ENCODE peak calls at places on chromosomes 3 and 15, in four cellular contexts. V, Q, N and K are unnamed samples.
A peak's percentile ranks its signal among the peaks of the same experiment; 100 is the strongest.

GRCh38 chr3:6644070-6644929 is 216.6 kb upstream of the GRM7 start:
- DNase-seq in V (no peak), N (no peak), Q (no peak), K (no peak)

GRCh38 chr3:49722896-49723295 is 855 bp downstream of the GMPPB start:
- DNase-seq in Q (no peak), V (no peak), N (no peak), K (no peak)

GRCh38 chr15:70512772-70513362 is 250.5 kb downstream of the UACA start:
- DNase-seq in N (no peak), V (peak; percentile 59), Q (no peak), K (peak; percentile 85)

GRCh38 chr3:37979798-37980476 is 10.6 kb upstream of the VILL start:
- DNase-seq in N (no peak), V (no peak), Q (no peak), K (no peak)

GRCh38 chr3:174355505-174355904 is 503.6 kb upstream of the NAALADL2 start:
- DNase-seq in Q (no peak), N (no peak), V (peak; percentile 21), K (peak; percentile 61)

GRCh38 chr15:98257290-98257689 is 296.8 kb downstream of the ARRDC4 start:
- DNase-seq in Q (no peak), N (no peak), V (no peak), K (no peak)

GRCh38 chr3:11548721-11549131 is 95.0 kb downstream of the VGLL4 start:
- DNase-seq in N (no peak), Q (no peak), V (no peak), K (peak; percentile 86)

GRCh38 chr3:2856062-2856792 is 253.9 kb downstream of the IL5RA start:
- DNase-seq in N (no peak), V (no peak), Q (no peak), K (no peak)

GRCh38 chr3:27589795-27590194 is 105.6 kb upstream of the SLC4A7 start:
- DNase-seq in V (no peak), N (no peak), Q (no peak), K (no peak)

GRCh38 chr3:172315401-172316091 is 132.7 kb downstream of the GHSR start:
- DNase-seq in N (no peak), V (peak; percentile 58), Q (peak; percentile 75), K (peak; percentile 62)

GRCh38 chr3:10855871-10856662 is 40.0 kb downstream of the SLC6A11 start:
- DNase-seq in Q (no peak), N (no peak), V (no peak), K (no peak)

GRCh38 chr15:76150508-76150907 is 90.7 kb downstream of the TMEM266 start:
- DNase-seq in N (no peak), Q (no peak), V (no peak), K (no peak)

GRCh38 chr3:98602078-98602678 is 8.8 kb upstream of the CPOX start:
- DNase-seq in N (peak; percentile 38), Q (no peak), V (peak; percentile 48), K (peak; percentile 70)

GRCh38 chr3:184368804-184369183 is 7.3 kb downstream of the POLR2H start:
- DNase-seq in V (no peak), N (peak; percentile 63), Q (no peak), K (no peak)

GRCh38 chr15:77528290-77528967 is 104.3 kb downstream of the LINGO1 start:
- DNase-seq in N (no peak), V (no peak), Q (no peak), K (no peak)

GRCh38 chr3:55330756-55331155 is 156.3 kb downstream of the WNT5A start:
- DNase-seq in V (no peak), Q (no peak), N (no peak), K (no peak)

GRCh38 chr3:133830071-133830470 is 24.5 kb downstream of the SRPRB start:
- DNase-seq in Q (no peak), N (no peak), V (no peak), K (no peak)

GRCh38 chr3:55189359-55189801 is 261.5 kb upstream of the LRTM1 start:
- DNase-seq in N (no peak), Q (no peak), V (no peak), K (peak; percentile 72)

GRCh38 chr15:52111517-52112202 is 915 bp downstream of the BCL2L10 start:
- DNase-seq in N (no peak), Q (no peak), V (no peak), K (no peak)

GRCh38 chr15:55588070-55588817 is at the start of gene PYGO1:
- DNase-seq in V (peak; percentile 34), Q (no peak), N (peak; percentile 68), K (peak; percentile 64)

GRCh38 chr15:89090791-89091666 is 2.8 kb downstream of the ABHD2 start:
- DNase-seq in V (peak; percentile 53), N (peak; percentile 25), Q (peak; percentile 91), K (peak; percentile 74)

GRCh38 chr3:173019378-173019777 is 121.7 kb downstream of the SPATA16 start:
- DNase-seq in N (no peak), Q (no peak), V (no peak), K (no peak)

GRCh38 chr15:60212536-60212935 is 185.2 kb downstream of the ANXA2 start:
- DNase-seq in N (no peak), V (peak; percentile 57), Q (no peak), K (peak; percentile 25)

GRCh38 chr3:120855665-120856437 is 52.2 kb upstream of the STXBP5L start:
- DNase-seq in N (peak; percentile 97), Q (peak; percentile 59), V (peak; percentile 37), K (peak; percentile 78)

GRCh38 chr15:49624046-49624445 is 3.2 kb downstream of the DTWD1 start:
- DNase-seq in Q (no peak), N (no peak), V (peak; percentile 32), K (no peak)

GRCh38 chr3:33839283-33839682 is 40.9 kb downstream of the PDCD6IP start:
- DNase-seq in Q (no peak), V (no peak), N (no peak), K (no peak)

GRCh38 chr15:68380456-68380855 is 51.5 kb downstream of the ITGA11 start:
- DNase-seq in V (no peak), Q (peak; percentile 32), N (no peak), K (no peak)

GRCh38 chr15:37206690-37207089 is 106.3 kb upstream of the MEIS2 start:
- DNase-seq in V (no peak), Q (no peak), N (no peak), K (no peak)

GRCh38 chr3:59108091-59108815 is 58.4 kb upstream of the CFAP20DC start:
- DNase-seq in V (peak; percentile 32), Q (no peak), N (no peak), K (no peak)

GRCh38 chr15:40125950-40126349 is 17.3 kb upstream of the BMF start:
- DNase-seq in Q (no peak), V (no peak), N (no peak), K (no peak)

GRCh38 chr15:80942746-80943565 is 46.7 kb downstream of the MESD start:
- DNase-seq in V (no peak), Q (no peak), N (peak; percentile 19), K (no peak)

GRCh38 chr3:159765025-159765859 is 223.4 kb upstream of the IL12A start:
- DNase-seq in V (peak; percentile 98), N (peak; percentile 50), Q (peak; percentile 93), K (peak; percentile 97)

GRCh38 chr3:159764211-159765024 is 224.2 kb upstream of the IL12A start:
- DNase-seq in Q (peak; percentile 66), N (no peak), V (peak; percentile 85), K (peak; percentile 76)

GRCh38 chr3:159762981-159763465 is 225.6 kb upstream of the IL12A start:
- DNase-seq in Q (peak; percentile 82), V (peak; percentile 84), N (peak; percentile 43), K (peak; percentile 77)

GRCh38 chr3:159762238-159762637 is 226.4 kb upstream of the IL12A start:
- DNase-seq in Q (no peak), V (no peak), N (no peak), K (peak; percentile 58)

GRCh38 chr3:159763466-159764210 is 225.0 kb upstream of the IL12A start:
- DNase-seq in Q (peak; percentile 67), N (peak; percentile 59), V (peak; percentile 93), K (peak; percentile 81)
- TF ChIP-seq CTCF in Q (no peak), N (no peak), V (peak; percentile 24), K (no peak)

GRCh38 chr3:45507820-45508317 is 86.7 kb upstream of the LIMD1 start:
- DNase-seq in N (no peak), V (no peak), Q (no peak), K (no peak)
- TF ChIP-seq CTCF in N (no peak), V (no peak), Q (no peak), K (no peak)

DNA sequence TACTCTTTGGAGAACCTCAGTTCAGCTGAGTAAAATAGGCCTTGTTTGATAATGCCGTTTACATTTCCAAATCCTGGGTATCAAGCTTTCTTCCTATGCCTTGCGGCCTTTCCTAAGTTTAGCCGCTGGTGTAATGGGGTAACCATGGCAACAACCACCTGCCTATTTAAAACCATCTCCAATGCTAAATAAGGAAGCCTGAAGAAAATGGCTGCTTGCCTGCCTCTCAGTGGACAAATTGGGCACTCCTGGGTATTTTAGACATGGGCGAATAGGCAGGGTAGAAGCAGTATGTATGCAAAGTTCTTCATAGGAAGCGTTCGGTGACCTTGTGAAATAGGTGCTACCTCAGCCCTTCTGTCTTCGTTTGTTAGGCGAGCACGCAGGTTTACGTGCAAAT is 122.7 kb downstream of the DGKG start:
- DNase-seq in V (no peak), Q (no peak), N (no peak), K (no peak)
- TF ChIP-seq CTCF in V (peak; percentile 6), Q (no peak), N (no peak), K (no peak)

DNA sequence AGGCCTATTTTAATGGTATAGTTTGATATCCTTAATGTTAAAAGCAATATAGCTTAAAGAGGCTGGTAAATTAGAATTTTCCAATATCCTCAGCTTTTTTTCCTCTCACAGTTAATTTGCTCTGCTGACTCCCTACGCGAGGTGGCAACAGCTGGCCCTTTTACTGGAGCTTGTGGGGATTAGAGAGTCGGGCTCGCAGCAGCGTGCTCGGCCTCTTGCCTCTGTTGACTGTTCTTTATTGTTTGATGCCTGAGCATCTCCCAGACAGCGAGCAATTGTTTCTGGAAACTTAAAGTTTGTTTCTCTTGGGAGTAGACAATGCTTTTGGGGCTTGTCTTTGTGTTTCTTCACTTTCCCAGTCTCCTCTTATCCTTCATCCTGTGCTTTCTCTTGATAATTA is 80.8 kb downstream of the OPA1 start:
- DNase-seq in Q (no peak), V (no peak), N (no peak), K (no peak)
- TF ChIP-seq CTCF in Q (no peak), V (no peak), N (no peak), K (no peak)

GRCh38 chr3:66409771-66410355 is 91.0 kb downstream of the LRIG1 start:
- DNase-seq in Q (no peak), V (no peak), N (no peak), K (no peak)
- TF ChIP-seq CTCF in Q (no peak), V (no peak), N (no peak), K (no peak)

DNA sequence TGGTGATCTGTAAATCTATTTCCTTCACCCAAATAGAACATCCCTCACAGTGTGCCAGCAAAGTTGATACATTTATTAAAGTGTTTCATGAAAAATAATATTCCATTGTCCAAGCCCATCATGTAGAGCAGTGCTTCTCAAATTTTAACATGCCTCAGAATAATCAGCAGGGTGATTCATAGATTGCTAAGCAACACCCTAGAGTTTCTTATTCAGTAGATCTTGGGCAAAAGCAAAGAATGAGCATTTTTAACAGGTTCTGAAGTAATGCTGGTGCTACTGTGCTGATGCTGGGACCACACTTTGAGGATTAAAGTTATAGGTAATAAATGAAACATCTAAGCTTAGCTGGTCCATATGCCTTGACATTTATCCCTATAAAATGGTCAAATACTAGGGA is 210.4 kb downstream of the ZIC4 start:
- DNase-seq in Q (no peak), N (no peak), V (no peak), K (no peak)
- TF ChIP-seq CTCF in Q (no peak), N (no peak), V (no peak), K (no peak)

GRCh38 chr3:159819676-159820075 is 169.0 kb upstream of the IL12A start:
- DNase-seq in Q (no peak), N (no peak), V (no peak), K (no peak)
- TF ChIP-seq CTCF in Q (no peak), N (no peak), V (no peak), K (no peak)